ENCODE peak calls at places on chromosomes 5 and 9, in four cellular contexts. Q, C, F and G are unnamed samples.

GRCh38 chr5:181170996-181171395 is 23.6 kb downstream of the OR2V2 start:
- DNase-seq in Q (no peak), C (no peak), F (peak), G (peak)

GRCh38 chr5:162931501-162931900 is 505.9 kb upstream of the CCNG1 start:
- DNase-seq in Q (no peak), C (no peak), F (no peak), G (no peak)

GRCh38 chr5:111013011-111013410 is 58.5 kb upstream of the TSLP start:
- DNase-seq in Q (no peak), C (no peak), F (peak), G (no peak)

GRCh38 chr5:3026651-3027050 is 275.2 kb upstream of the IRX2 start:
- DNase-seq in Q (no peak), C (no peak), F (no peak), G (no peak)

GRCh38 chr5:118675247-118675646 is 313.1 kb downstream of the DTWD2 start:
- DNase-seq in Q (no peak), C (no peak), F (no peak), G (no peak)

GRCh38 chr9:127942152-127943010 is 4.7 kb upstream of the DPM2 start:
- DNase-seq in Q (no peak), C (peak), F (peak), G (peak)

GRCh38 chr5:178304761-178305645 is 72.4 kb upstream of the PHYKPL start:
- DNase-seq in Q (no peak), C (no peak), F (no peak), G (no peak)

GRCh38 chr9:78898239-78898638 is 601.3 kb downstream of the PSAT1 start:
- DNase-seq in Q (no peak), C (no peak), F (no peak), G (no peak)

GRCh38 chr5:56019306-56020272 is 24.8 kb upstream of the IL6ST start:
- DNase-seq in Q (no peak), C (no peak), F (peak), G (no peak)

GRCh38 chr5:176532795-176533194 is 4.4 kb downstream of the RNF44 start:
- DNase-seq in Q (no peak), C (no peak), F (no peak), G (no peak)

GRCh38 chr9:98575379-98576346 is 133.1 kb downstream of the GABBR2 start:
- DNase-seq in Q (no peak), C (no peak), F (peak), G (peak)

GRCh38 chr9:9820411-9820810 is 792.4 kb downstream of the PTPRD start:
- DNase-seq in Q (no peak), C (no peak), F (peak), G (no peak)